ENCODE peak calls at places on chromosomes 4 and X, in eight cellular contexts. Z is left lung, O is ureter, P is T-helper 2 cell, J is NCI-H774, L is right cardiac atrium, M is hippocampal formation, T is OCI-LY7. E is an unnamed sample.

GRCh38 chr4:1802151-1802715 is 9.1 kb downstream of the FGFR3 start:
- DNase-seq in Z (no peak), O (no peak), P (no peak), J (no peak), L (peak), M (no peak), T (no peak), E (no peak)

GRCh38 chr4:11079171-11079570 is 349.5 kb downstream of the HS3ST1 start:
- DNase-seq in Z (no peak), O (no peak), P (no peak), J (no peak), L (no peak), M (no peak), T (no peak), E (no peak)

GRCh38 chr4:8472689-8473197 is 32.2 kb downstream of the TRMT44 start:
- DNase-seq in Z (no peak), O (no peak), P (no peak), J (no peak), L (peak), M (no peak), T (no peak), E (no peak)

GRCh38 chrX:112058255-112058654 is 24.3 kb downstream of the TRPC5 start:
- DNase-seq in Z (no peak), O (no peak), P (no peak), J (no peak), L (no peak), M (no peak), T (no peak), E (no peak)

GRCh38 chr4:180710643-180711337 is 1532.4 kb upstream of the TENM3 start:
- DNase-seq in Z (no peak), O (no peak), P (no peak), J (no peak), L (no peak), M (no peak), T (no peak), E (no peak)

GRCh38 chr4:104015680-104016079 is 295.9 kb upstream of the TACR3 start:
- DNase-seq in Z (no peak), O (no peak), P (no peak), J (no peak), L (no peak), M (peak), T (peak), E (no peak)

GRCh38 chr4:145679520-145679919 is 426 bp upstream of the C4orf51 start:
- DNase-seq in Z (no peak), O (peak), P (no peak), J (peak), L (peak), M (no peak), T (no peak), E (no peak)

GRCh38 chrX:140149761-140150160 is 184.4 kb upstream of the CXorf66 start:
- DNase-seq in Z (no peak), O (no peak), P (no peak), J (no peak), L (no peak), M (no peak), T (no peak), E (no peak)

GRCh38 chr4:54588404-54588803 is 69.4 kb upstream of the KIT start:
- DNase-seq in Z (no peak), O (no peak), P (no peak), J (no peak), L (no peak), M (no peak), T (no peak), E (no peak)

GRCh38 chr4:126916626-126917140 is 716.1 kb upstream of the INTU start:
- DNase-seq in Z (no peak), O (no peak), P (no peak), J (no peak), L (peak), M (no peak), T (no peak), E (no peak)

GRCh38 chr4:128302775-128303174 is 15.2 kb upstream of the PGRMC2 start:
- DNase-seq in Z (no peak), O (no peak), P (no peak), J (no peak), L (no peak), M (no peak), T (no peak), E (no peak)

GRCh38 chr4:52032005-52032404 is 6.1 kb downstream of the SGCB start:
- DNase-seq in Z (no peak), O (no peak), P (no peak), J (no peak), L (no peak), M (no peak), T (no peak), E (no peak)

GRCh38 chr4:30720021-30720655 is at the start of gene PCDH7:
- DNase-seq in Z (peak), O (no peak), P (no peak), J (no peak), L (peak), M (peak), T (no peak), E (peak)

GRCh38 chr4:1459664-1460511 is 53.6 kb upstream of the NKX1-1 start:
- DNase-seq in Z (no peak), O (no peak), P (no peak), J (no peak), L (no peak), M (no peak), T (no peak), E (no peak)

GRCh38 chr4:18052158-18052557 is 30.6 kb upstream of the LCORL start:
- DNase-seq in Z (no peak), O (no peak), P (no peak), J (no peak), L (no peak), M (no peak), T (no peak), E (no peak)

GRCh38 chr4:62457356-62457755 is 1257.2 kb downstream of the ADGRL3 start:
- DNase-seq in Z (no peak), O (no peak), P (no peak), J (no peak), L (no peak), M (no peak), T (no peak), E (no peak)

GRCh38 chr4:73676881-73677323 is 56.7 kb upstream of the RASSF6 start:
- DNase-seq in Z (no peak), O (no peak), P (no peak), J (no peak), L (peak), M (no peak), T (peak), E (no peak)

GRCh38 chr4:3484057-3484973 is 21.2 kb downstream of the DOK7 start:
- DNase-seq in Z (peak), O (peak), P (no peak), J (no peak), L (peak), M (no peak), T (no peak), E (no peak)

GRCh38 chr4:2811830-2812599 is 19.1 kb downstream of the SH3BP2 start:
- DNase-seq in Z (peak), O (peak), P (peak), J (no peak), L (peak), M (peak), T (peak), E (no peak)

GRCh38 chr4:76156635-76157034 is 8.4 kb upstream of the NUP54 start:
- DNase-seq in Z (no peak), O (no peak), P (no peak), J (no peak), L (no peak), M (no peak), T (no peak), E (no peak)

GRCh38 chr4:118968813-118969212 is 80.2 kb downstream of the SYNPO2 start:
- DNase-seq in Z (no peak), O (no peak), P (no peak), J (no peak), L (no peak), M (no peak), T (no peak), E (no peak)

GRCh38 chr4:52407545-52407944 is 251.6 kb downstream of the USP46 start:
- DNase-seq in Z (no peak), O (no peak), P (no peak), J (no peak), L (no peak), M (no peak), T (no peak), E (no peak)